ENCODE peak calls at places on chromosomes 6 and 20, in six cellular contexts. I is HFFc6, R is astrocyte, M is ovary, W is adrenal gland, H is GM10248. T is an unnamed sample.

GRCh38 chr6:45457141-45457540 is 79.4 kb upstream of the SUPT3H start:
- DNase-seq in I (no peak), R (no peak), M (no peak), W (no peak), H (no peak), T (no peak)

GRCh38 chr20:23654722-23655121 is 17.0 kb upstream of the CST3 start:
- DNase-seq in I (no peak), R (no peak), M (no peak), W (no peak), H (no peak), T (no peak)

GRCh38 chr20:4099905-4100675 is 84.7 kb upstream of the RNF24 start:
- DNase-seq in I (no peak), R (no peak), M (no peak), W (no peak), H (no peak), T (no peak)

GRCh38 chr6:52509281-52510212 is 67.3 kb downstream of the TRAM2 start:
- DNase-seq in I (peak), R (peak), M (no peak), W (no peak), H (no peak), T (no peak)

GRCh38 chr6:110769923-110770322 is 45.3 kb downstream of the CDK19 start:
- DNase-seq in I (no peak), R (no peak), M (no peak), W (no peak), H (no peak), T (no peak)

GRCh38 chr20:20489623-20490341 is 121.9 kb downstream of the INSM1 start:
- DNase-seq in I (no peak), R (no peak), M (no peak), W (no peak), H (no peak), T (no peak)

GRCh38 chr6:81853975-81854374 is 101.5 kb upstream of the TENT5A start:
- DNase-seq in I (no peak), R (no peak), M (no peak), W (no peak), H (no peak), T (no peak)

GRCh38 chr6:42599558-42599957 is 35.7 kb downstream of the UBR2 start:
- DNase-seq in I (no peak), R (no peak), M (no peak), W (no peak), H (no peak), T (peak)

GRCh38 chr20:23155141-23155590 is 69.0 kb upstream of the CD93 start:
- DNase-seq in I (no peak), R (no peak), M (no peak), W (no peak), H (no peak), T (no peak)

GRCh38 chr6:90187437-90188049 is 109.1 kb downstream of the BACH2 start:
- DNase-seq in I (no peak), R (no peak), M (no peak), W (no peak), H (no peak), T (no peak)

GRCh38 chr6:30518505-30518850 is 29.2 kb downstream of the HLA-E start:
- DNase-seq in I (no peak), R (no peak), M (no peak), W (no peak), H (no peak), T (no peak)

GRCh38 chr6:150867117-150867516 is 1.6 kb downstream of the MTHFD1L start:
- DNase-seq in I (no peak), R (no peak), M (no peak), W (no peak), H (no peak), T (no peak)

GRCh38 chr6:21045135-21045616 is 510.9 kb downstream of the CDKAL1 start:
- DNase-seq in I (no peak), R (peak), M (no peak), W (no peak), H (no peak), T (peak)

GRCh38 chr20:45470262-45470931 is 844 bp downstream of the WFDC2 start:
- DNase-seq in I (no peak), R (no peak), M (no peak), W (no peak), H (peak), T (peak)

GRCh38 chr20:47389867-47390347 is 33.4 kb upstream of the ZMYND8 start:
- DNase-seq in I (peak), R (peak), M (no peak), W (no peak), H (no peak), T (peak)

GRCh38 chr6:90256698-90257485 is 39.8 kb downstream of the BACH2 start:
- DNase-seq in I (peak), R (peak), M (no peak), W (no peak), H (no peak), T (peak)

GRCh38 chr20:59673288-59673997 is 69.1 kb downstream of the PHACTR3 start:
- DNase-seq in I (no peak), R (no peak), M (no peak), W (no peak), H (no peak), T (no peak)

GRCh38 chr6:17291778-17292177 is 10.6 kb downstream of the RBM24 start:
- DNase-seq in I (no peak), R (no peak), M (no peak), W (no peak), H (no peak), T (no peak)

GRCh38 chr6:106534564-106534982 is 94.7 kb downstream of the RTN4IP1 start:
- DNase-seq in I (no peak), R (no peak), M (no peak), W (no peak), H (no peak), T (no peak)

GRCh38 chr6:26554669-26555504 is 16.7 kb downstream of the HMGN4 start:
- DNase-seq in I (peak), R (peak), M (peak), W (no peak), H (no peak), T (peak)

GRCh38 chr6:53113742-53114141 is 34.9 kb downstream of the GCM1 start:
- DNase-seq in I (no peak), R (no peak), M (no peak), W (no peak), H (no peak), T (no peak)

GRCh38 chr20:38725959-38726848 is 1.9 kb downstream of the SLC32A1 start:
- DNase-seq in I (no peak), R (no peak), M (no peak), W (no peak), H (peak), T (no peak)
- TF ChIP-seq CTCF in I (peak), R (peak), M (no peak), W (peak), H (peak), T (peak)

GRCh38 chr20:44203161-44203560 is 7.4 kb downstream of the OSER1 start:
- DNase-seq in I (peak), R (peak), M (no peak), W (no peak), H (no peak), T (no peak)
- TF ChIP-seq CTCF in I (no peak), R (no peak), M (no peak), W (no peak), H (no peak), T (no peak)

GRCh38 chr20:9467995-9468394 is 46.4 kb upstream of the LAMP5 start:
- DNase-seq in I (no peak), R (no peak), M (no peak), W (no peak), H (peak), T (no peak)
- TF ChIP-seq CTCF in I (peak), R (peak), M (no peak), W (peak), H (peak), T (peak)

GRCh38 chr6:135540207-135540877 is 42.8 kb upstream of the AHI1 start:
- DNase-seq in I (no peak), R (peak), M (no peak), W (no peak), H (no peak), T (peak)
- TF ChIP-seq CTCF in I (peak), R (peak), M (no peak), W (no peak), H (peak), T (peak)

DNA sequence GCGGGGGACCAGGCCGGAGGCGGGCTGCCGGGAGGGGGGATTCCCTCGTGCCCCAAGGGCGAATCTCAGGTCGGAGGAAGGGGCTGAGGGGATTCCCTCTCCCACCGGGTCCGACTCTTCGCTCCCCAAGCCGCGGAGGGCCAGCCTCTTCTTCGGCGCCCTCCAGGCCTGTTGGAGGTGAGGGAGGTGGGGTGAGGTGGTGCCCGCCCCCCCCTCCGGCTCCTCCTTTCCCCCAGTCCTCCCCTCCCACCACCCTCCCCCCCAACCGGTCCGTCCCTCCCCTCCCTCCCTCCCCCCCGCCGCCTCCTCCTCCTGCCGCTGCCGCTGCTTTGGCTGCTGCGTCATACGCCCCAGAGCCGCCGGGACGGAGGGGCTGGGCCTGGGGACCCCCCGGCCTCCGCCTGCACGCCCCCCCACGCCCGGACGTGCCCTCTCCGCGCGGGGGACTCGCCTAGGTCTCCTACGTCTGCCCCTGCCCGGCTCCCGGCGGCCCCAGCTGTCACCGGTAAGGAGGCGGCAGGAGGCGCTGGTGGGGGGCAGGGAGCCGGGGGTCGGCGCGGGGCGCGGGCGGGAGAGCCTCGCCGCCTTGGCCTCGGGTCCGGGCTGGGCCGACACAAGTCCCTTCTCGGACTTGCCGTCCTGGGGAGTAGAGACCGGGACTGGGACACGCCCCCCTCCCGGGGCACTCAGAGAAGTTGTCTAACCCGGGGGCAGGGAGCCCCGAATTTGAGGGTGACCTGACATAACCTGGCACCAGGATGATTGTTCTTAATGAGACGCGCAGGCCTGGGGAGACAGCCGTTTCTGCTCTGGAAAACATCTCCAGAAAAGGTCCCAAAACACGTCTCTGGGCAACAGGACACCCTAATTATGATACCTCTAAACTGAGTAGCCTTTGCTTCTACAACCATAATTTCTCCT is at the start of gene PHF1:
- DNase-seq in I (no peak), R (peak), M (no peak), W (peak), H (peak), T (peak)
- TF ChIP-seq CTCF in I (peak), R (no peak), M (no peak), W (no peak), H (peak), T (no peak)